ENCODE peak calls at places on chromosomes 3 and 15, in nine cellular contexts. One of them, this sample, is unnamed.

GRCh38 chr3:178536271-178537079 is at the start of gene KCNMB2:
- DNase-seq in CD8-positive, alpha-beta T cell: no peak
- DNase-seq in MM.1S: peak
- DNase-seq in aorta: no peak
- DNase-seq in HFF-Myc: no peak
- DNase-seq in A673: peak
- DNase-seq in endodermal cell: peak
- DNase-seq in left ventricle myocardium inferior: no peak
- DNase-seq in adrenal gland: no peak
- DNase-seq in this sample: no peak

GRCh38 chr15:31268911-31269784 is 57.5 kb upstream of the KLF13 start:
- DNase-seq in adrenal gland: no peak
- DNase-seq in A673: no peak
- DNase-seq in CD8-positive, alpha-beta T cell: no peak
- DNase-seq in HFF-Myc: no peak
- DNase-seq in aorta: no peak
- DNase-seq in MM.1S: no peak
- DNase-seq in left ventricle myocardium inferior: no peak
- DNase-seq in endodermal cell: peak
- DNase-seq in this sample: no peak

GRCh38 chr3:1404270-1404669 is 311.4 kb downstream of the CNTN6 start:
- DNase-seq in MM.1S: no peak
- DNase-seq in adrenal gland: peak
- DNase-seq in HFF-Myc: no peak
- DNase-seq in aorta: no peak
- DNase-seq in endodermal cell: peak
- DNase-seq in CD8-positive, alpha-beta T cell: no peak
- DNase-seq in A673: no peak
- DNase-seq in left ventricle myocardium inferior: no peak
- DNase-seq in this sample: no peak

GRCh38 chr3:190122198-190122771 is 1.6 kb upstream of the P3H2 start:
- DNase-seq in CD8-positive, alpha-beta T cell: no peak
- DNase-seq in adrenal gland: no peak
- DNase-seq in endodermal cell: no peak
- DNase-seq in A673: no peak
- DNase-seq in aorta: no peak
- DNase-seq in HFF-Myc: no peak
- DNase-seq in MM.1S: no peak
- DNase-seq in left ventricle myocardium inferior: no peak
- DNase-seq in this sample: no peak

GRCh38 chr3:96619475-96619874 is 194.9 kb upstream of the EPHA6 start:
- DNase-seq in A673: no peak
- DNase-seq in MM.1S: no peak
- DNase-seq in CD8-positive, alpha-beta T cell: no peak
- DNase-seq in HFF-Myc: no peak
- DNase-seq in left ventricle myocardium inferior: no peak
- DNase-seq in adrenal gland: no peak
- DNase-seq in endodermal cell: no peak
- DNase-seq in aorta: peak
- DNase-seq in this sample: no peak

GRCh38 chr3:70970136-70970535 is 613.4 kb downstream of the FOXP1 start:
- DNase-seq in HFF-Myc: no peak
- DNase-seq in MM.1S: no peak
- DNase-seq in CD8-positive, alpha-beta T cell: no peak
- DNase-seq in aorta: no peak
- DNase-seq in endodermal cell: no peak
- DNase-seq in adrenal gland: no peak
- DNase-seq in A673: no peak
- DNase-seq in left ventricle myocardium inferior: no peak
- DNase-seq in this sample: no peak

GRCh38 chr3:24242012-24242698 is 252.5 kb downstream of the THRB start:
- DNase-seq in A673: peak
- DNase-seq in aorta: peak
- DNase-seq in adrenal gland: peak
- DNase-seq in HFF-Myc: no peak
- DNase-seq in CD8-positive, alpha-beta T cell: no peak
- DNase-seq in left ventricle myocardium inferior: no peak
- DNase-seq in MM.1S: no peak
- DNase-seq in endodermal cell: no peak
- DNase-seq in this sample: no peak

GRCh38 chr3:127041933-127042332 is 59.0 kb downstream of the PLXNA1 start:
- DNase-seq in endodermal cell: no peak
- DNase-seq in A673: no peak
- DNase-seq in adrenal gland: no peak
- DNase-seq in MM.1S: no peak
- DNase-seq in HFF-Myc: no peak
- DNase-seq in aorta: no peak
- DNase-seq in left ventricle myocardium inferior: no peak
- DNase-seq in CD8-positive, alpha-beta T cell: no peak
- DNase-seq in this sample: no peak

GRCh38 chr15:79430901-79431635 is 1.1 kb upstream of the MINAR1 start:
- DNase-seq in aorta: no peak
- DNase-seq in CD8-positive, alpha-beta T cell: no peak
- DNase-seq in MM.1S: no peak
- DNase-seq in A673: peak
- DNase-seq in adrenal gland: peak
- DNase-seq in HFF-Myc: no peak
- DNase-seq in left ventricle myocardium inferior: no peak
- DNase-seq in endodermal cell: peak
- DNase-seq in this sample: no peak

GRCh38 chr3:67630666-67631362 is 23.6 kb downstream of the SUCLG2 start:
- DNase-seq in endodermal cell: no peak
- DNase-seq in CD8-positive, alpha-beta T cell: no peak
- DNase-seq in adrenal gland: no peak
- DNase-seq in aorta: no peak
- DNase-seq in MM.1S: no peak
- DNase-seq in HFF-Myc: no peak
- DNase-seq in left ventricle myocardium inferior: no peak
- DNase-seq in A673: no peak
- DNase-seq in this sample: no peak

GRCh38 chr15:51327081-51327480 is 11.3 kb downstream of the CYP19A1 start:
- DNase-seq in HFF-Myc: no peak
- DNase-seq in CD8-positive, alpha-beta T cell: no peak
- DNase-seq in left ventricle myocardium inferior: no peak
- DNase-seq in adrenal gland: no peak
- DNase-seq in A673: no peak
- DNase-seq in aorta: no peak
- DNase-seq in endodermal cell: no peak
- DNase-seq in MM.1S: no peak
- DNase-seq in this sample: no peak

GRCh38 chr3:30268288-30268687 is 338.1 kb upstream of the TGFBR2 start:
- DNase-seq in aorta: no peak
- DNase-seq in endodermal cell: no peak
- DNase-seq in CD8-positive, alpha-beta T cell: no peak
- DNase-seq in HFF-Myc: no peak
- DNase-seq in MM.1S: no peak
- DNase-seq in adrenal gland: no peak
- DNase-seq in left ventricle myocardium inferior: no peak
- DNase-seq in A673: no peak
- DNase-seq in this sample: no peak

GRCh38 chr3:82005266-82005665 is 243.8 kb upstream of the GBE1 start:
- DNase-seq in adrenal gland: no peak
- DNase-seq in MM.1S: no peak
- DNase-seq in endodermal cell: no peak
- DNase-seq in HFF-Myc: no peak
- DNase-seq in left ventricle myocardium inferior: no peak
- DNase-seq in aorta: no peak
- DNase-seq in A673: no peak
- DNase-seq in CD8-positive, alpha-beta T cell: no peak
- DNase-seq in this sample: no peak

GRCh38 chr15:57298204-57298603 is 78.1 kb upstream of the CGNL1 start:
- DNase-seq in MM.1S: no peak
- DNase-seq in A673: no peak
- DNase-seq in HFF-Myc: no peak
- DNase-seq in adrenal gland: no peak
- DNase-seq in endodermal cell: no peak
- DNase-seq in CD8-positive, alpha-beta T cell: no peak
- DNase-seq in left ventricle myocardium inferior: no peak
- DNase-seq in aorta: no peak
- DNase-seq in this sample: no peak

GRCh38 chr3:72155391-72156064 is 370.6 kb upstream of the PROK2 start:
- DNase-seq in left ventricle myocardium inferior: peak
- DNase-seq in endodermal cell: no peak
- DNase-seq in adrenal gland: peak
- DNase-seq in HFF-Myc: peak
- DNase-seq in CD8-positive, alpha-beta T cell: no peak
- DNase-seq in aorta: peak
- DNase-seq in A673: no peak
- DNase-seq in MM.1S: no peak
- DNase-seq in this sample: no peak

DNA sequence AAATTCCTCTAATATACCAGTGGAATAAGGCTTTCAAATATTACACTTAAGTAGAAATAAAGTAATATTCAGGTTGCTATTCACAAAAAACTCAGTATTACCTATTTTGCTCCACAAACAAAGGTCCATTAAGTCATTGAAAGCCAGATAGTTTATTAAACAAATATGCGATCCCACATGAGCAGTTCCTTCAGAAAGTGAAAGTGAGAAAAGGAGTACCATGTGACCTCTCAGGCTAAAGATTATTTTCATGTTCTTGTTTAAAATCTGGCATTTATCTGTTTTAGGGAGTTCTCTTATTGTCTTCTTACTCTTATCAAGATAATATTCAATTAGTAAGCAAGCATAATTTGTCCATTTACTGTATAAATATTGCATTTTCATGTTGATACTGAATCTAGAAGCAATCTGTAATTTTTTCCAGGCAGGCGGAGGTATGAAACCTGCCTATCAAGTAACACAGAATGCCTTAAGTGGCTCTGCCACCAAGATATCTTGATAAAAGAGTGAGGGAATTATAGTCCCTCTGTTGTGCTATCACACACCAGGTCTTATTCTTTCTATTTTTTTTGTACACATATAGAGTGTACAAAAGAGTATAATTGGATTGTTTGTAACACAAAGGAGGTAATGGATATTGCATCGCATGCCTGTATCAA is 20.1 kb upstream of the PLSCR5 start:
- DNase-seq in MM.1S: peak
- DNase-seq in HFF-Myc: no peak
- DNase-seq in CD8-positive, alpha-beta T cell: no peak
- DNase-seq in left ventricle myocardium inferior: no peak
- DNase-seq in aorta: no peak
- DNase-seq in adrenal gland: no peak
- DNase-seq in A673: no peak
- DNase-seq in endodermal cell: no peak
- DNase-seq in this sample: no peak
- H3K4me3 ChIP-seq in MM.1S: no peak
- H3K4me3 ChIP-seq in HFF-Myc: no peak
- H3K4me3 ChIP-seq in CD8-positive, alpha-beta T cell: no peak
- H3K4me3 ChIP-seq in left ventricle myocardium inferior: peak
- H3K4me3 ChIP-seq in aorta: no peak
- H3K4me3 ChIP-seq in adrenal gland: no peak
- H3K4me3 ChIP-seq in A673: no peak
- H3K4me3 ChIP-seq in endodermal cell: no peak
- H3K4me3 ChIP-seq in this sample: no peak

GRCh38 chr3:141441381-141442365 is 45.2 kb upstream of the RASA2 start:
- DNase-seq in A673: peak
- DNase-seq in endodermal cell: peak
- DNase-seq in HFF-Myc: no peak
- DNase-seq in aorta: peak
- DNase-seq in left ventricle myocardium inferior: peak
- DNase-seq in CD8-positive, alpha-beta T cell: peak
- DNase-seq in MM.1S: peak
- DNase-seq in adrenal gland: peak
- DNase-seq in this sample: peak
- H3K4me3 ChIP-seq in A673: no peak
- H3K4me3 ChIP-seq in endodermal cell: no peak
- H3K4me3 ChIP-seq in HFF-Myc: no peak
- H3K4me3 ChIP-seq in aorta: peak
- H3K4me3 ChIP-seq in left ventricle myocardium inferior: peak
- H3K4me3 ChIP-seq in CD8-positive, alpha-beta T cell: no peak
- H3K4me3 ChIP-seq in MM.1S: no peak
- H3K4me3 ChIP-seq in adrenal gland: no peak
- H3K4me3 ChIP-seq in this sample: no peak

DNA sequence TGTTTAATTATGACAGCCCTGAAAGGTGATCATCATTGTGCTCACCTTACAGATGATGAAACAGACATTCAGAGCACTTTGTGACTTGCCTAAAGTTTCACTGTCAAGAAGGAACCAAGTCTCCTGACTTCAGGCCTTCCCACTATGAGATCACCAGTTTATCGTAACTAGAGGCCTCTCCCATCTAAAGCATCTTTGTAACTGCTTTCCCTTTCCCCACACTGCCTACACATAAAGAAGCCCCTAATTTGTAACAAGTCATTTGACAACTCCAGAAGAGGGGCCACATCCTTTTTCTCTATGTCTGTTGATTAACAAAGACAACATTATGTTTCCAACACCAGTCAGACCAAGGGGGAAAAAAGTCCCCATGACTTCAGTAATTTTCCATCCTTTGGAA is 1.1 kb downstream of the KLHL6 start:
- DNase-seq in left ventricle myocardium inferior: no peak
- DNase-seq in aorta: no peak
- DNase-seq in A673: no peak
- DNase-seq in MM.1S: peak
- DNase-seq in CD8-positive, alpha-beta T cell: no peak
- DNase-seq in HFF-Myc: no peak
- DNase-seq in endodermal cell: no peak
- DNase-seq in adrenal gland: no peak
- DNase-seq in this sample: peak
- H3K4me3 ChIP-seq in left ventricle myocardium inferior: peak
- H3K4me3 ChIP-seq in aorta: no peak
- H3K4me3 ChIP-seq in A673: no peak
- H3K4me3 ChIP-seq in MM.1S: peak
- H3K4me3 ChIP-seq in CD8-positive, alpha-beta T cell: peak
- H3K4me3 ChIP-seq in HFF-Myc: no peak
- H3K4me3 ChIP-seq in endodermal cell: no peak
- H3K4me3 ChIP-seq in adrenal gland: no peak
- H3K4me3 ChIP-seq in this sample: peak

DNA sequence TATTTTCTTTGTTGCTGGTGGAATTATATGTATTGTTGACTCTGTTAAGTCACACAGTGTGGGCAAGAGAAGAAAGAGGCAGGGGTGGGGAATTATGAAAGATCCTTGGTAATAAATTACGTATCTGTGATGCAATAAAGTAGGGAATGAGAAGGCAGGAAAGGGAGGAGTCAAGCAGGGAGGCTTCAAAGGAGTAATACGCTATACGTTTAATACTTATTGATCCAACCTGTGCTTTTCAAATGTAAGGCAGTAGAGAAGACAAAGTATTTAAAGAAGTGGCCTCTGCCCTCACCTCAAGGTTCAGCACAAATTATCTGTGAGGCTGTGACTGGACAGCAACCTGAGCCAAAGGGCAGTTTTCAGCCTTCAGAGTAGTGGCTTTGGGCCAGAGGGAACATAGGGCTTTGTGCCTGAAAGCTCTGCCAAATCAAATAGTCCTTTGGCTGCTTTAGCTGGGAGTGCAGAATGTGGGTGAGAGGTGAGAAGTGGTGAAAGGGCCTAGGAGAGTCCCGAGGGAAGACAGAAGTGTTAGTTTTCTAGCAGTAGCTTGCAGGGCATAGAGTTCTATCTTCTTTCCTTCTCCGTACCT is 1.2 kb upstream of the PLIN1 start:
- DNase-seq in HFF-Myc: no peak
- DNase-seq in endodermal cell: no peak
- DNase-seq in A673: no peak
- DNase-seq in left ventricle myocardium inferior: peak
- DNase-seq in MM.1S: no peak
- DNase-seq in CD8-positive, alpha-beta T cell: no peak
- DNase-seq in adrenal gland: peak
- DNase-seq in aorta: no peak
- DNase-seq in this sample: no peak
- H3K4me3 ChIP-seq in HFF-Myc: no peak
- H3K4me3 ChIP-seq in endodermal cell: no peak
- H3K4me3 ChIP-seq in A673: no peak
- H3K4me3 ChIP-seq in left ventricle myocardium inferior: no peak
- H3K4me3 ChIP-seq in MM.1S: no peak
- H3K4me3 ChIP-seq in CD8-positive, alpha-beta T cell: no peak
- H3K4me3 ChIP-seq in adrenal gland: no peak
- H3K4me3 ChIP-seq in aorta: no peak
- H3K4me3 ChIP-seq in this sample: no peak

GRCh38 chr15:40328711-40329240 is 5.3 kb downstream of the INAFM2 start:
- DNase-seq in A673: no peak
- DNase-seq in aorta: no peak
- DNase-seq in left ventricle myocardium inferior: no peak
- DNase-seq in HFF-Myc: no peak
- DNase-seq in endodermal cell: no peak
- DNase-seq in MM.1S: peak
- DNase-seq in adrenal gland: no peak
- DNase-seq in CD8-positive, alpha-beta T cell: no peak
- DNase-seq in this sample: no peak
- H3K4me3 ChIP-seq in A673: no peak
- H3K4me3 ChIP-seq in aorta: no peak
- H3K4me3 ChIP-seq in left ventricle myocardium inferior: no peak
- H3K4me3 ChIP-seq in HFF-Myc: no peak
- H3K4me3 ChIP-seq in endodermal cell: no peak
- H3K4me3 ChIP-seq in MM.1S: peak
- H3K4me3 ChIP-seq in adrenal gland: no peak
- H3K4me3 ChIP-seq in CD8-positive, alpha-beta T cell: no peak
- H3K4me3 ChIP-seq in this sample: no peak

This sample was measured in Karpas-422.